ENCODE peak calls at places on chromosome 20, in eight cellular contexts. U is H7; X is AG04450; Z is PC-3; K is activated CD8-positive, alpha-beta T cell treated with anti-CD3 and anti-CD28 coated beads, Interleukin-2, amount 10 ng/mL, durations not matched to agents 7 days and 5 days; J is right atrium auricular region; C is stimulated activated CD4-positive, alpha-beta T cell treated with anti-CD3 and anti-CD28 coated beads, Interleukin-4, amount 100 ng/mL, for 24 hours; S is amygdala. A is an unnamed sample.

GRCh38 chr20:19338960-19339359 is 126.5 kb downstream of the SLC24A3 start:
- DNase-seq in J (no peak), U (no peak), K (no peak), C (no peak), X (no peak), S (no peak), Z (no peak), A (no peak)

GRCh38 chr20:32168184-32168910 is 39.2 kb downstream of the PLAGL2 start:
- DNase-seq in S (no peak), Z (no peak), X (no peak), K (no peak), J (no peak), U (peak), C (no peak), A (peak)

GRCh38 chr20:4508773-4509172 is 212.9 kb upstream of the PRND start:
- DNase-seq in X (no peak), Z (no peak), C (no peak), S (no peak), J (no peak), U (peak), K (no peak), A (no peak)

GRCh38 chr20:63495771-63496403 is 3.0 kb downstream of the EEF1A2 start:
- DNase-seq in X (no peak), J (no peak), C (peak), S (peak), K (peak), U (peak), Z (peak), A (peak)

GRCh38 chr20:12171927-12172581 is 254.4 kb downstream of the BTBD3 start:
- DNase-seq in K (no peak), Z (peak), U (no peak), S (no peak), C (no peak), X (peak), J (no peak), A (peak)

GRCh38 chr20:18794428-18794787 is 19.2 kb upstream of the SCP2D1 start:
- DNase-seq in J (no peak), C (no peak), U (no peak), X (no peak), Z (no peak), S (no peak), K (no peak), A (no peak)

GRCh38 chr20:59120491-59120890 is 43.1 kb upstream of the ZNF831 start:
- DNase-seq in Z (no peak), X (no peak), U (no peak), K (peak), S (no peak), C (peak), J (no peak), A (no peak)

GRCh38 chr20:8454137-8454712 is 322.2 kb downstream of the PLCB1 start:
- DNase-seq in C (peak), X (peak), J (no peak), Z (peak), S (no peak), K (no peak), U (peak), A (peak)

GRCh38 chr20:49210101-49210749 is 9.0 kb upstream of the DDX27 start:
- DNase-seq in U (no peak), C (no peak), X (no peak), J (no peak), S (no peak), K (no peak), Z (no peak), A (no peak)

GRCh38 chr20:13249118-13249859 is 28.2 kb downstream of the ISM1 start:
- DNase-seq in K (no peak), U (no peak), S (no peak), X (no peak), C (no peak), Z (no peak), J (no peak), A (no peak)

GRCh38 chr20:58883243-58883691 is 30.8 kb downstream of the GNAS start:
- DNase-seq in X (no peak), K (no peak), U (peak), Z (no peak), C (no peak), S (no peak), J (no peak), A (no peak)

GRCh38 chr20:11849270-11849920 is 68.3 kb upstream of the BTBD3 start:
- DNase-seq in Z (peak), K (no peak), S (no peak), C (no peak), J (no peak), X (no peak), U (no peak), A (peak)

GRCh38 chr20:58571942-58572666 is 56.9 kb upstream of the APCDD1L start:
- DNase-seq in J (no peak), K (no peak), U (no peak), S (no peak), X (peak), Z (peak), C (no peak), A (no peak)

GRCh38 chr20:41632896-41633295 is 14.7 kb upstream of the CHD6 start:
- DNase-seq in Z (no peak), K (no peak), X (no peak), U (no peak), J (no peak), S (no peak), C (no peak), A (no peak)

GRCh38 chr20:58553841-58554240 is 38.6 kb upstream of the APCDD1L start:
- DNase-seq in S (no peak), C (no peak), J (peak), X (peak), U (no peak), Z (no peak), K (no peak), A (no peak)

GRCh38 chr20:45959126-45959525 is 12.9 kb downstream of the ZNF335 start:
- DNase-seq in S (no peak), C (no peak), Z (no peak), X (no peak), J (no peak), K (no peak), U (no peak), A (no peak)

GRCh38 chr20:25025091-25025861 is 32.7 kb downstream of the ACSS1 start:
- DNase-seq in C (no peak), J (no peak), U (no peak), X (no peak), Z (no peak), S (no peak), K (no peak), A (no peak)

GRCh38 chr20:5120189-5120484 is 379 bp upstream of the PCNA start:
- DNase-seq in Z (no peak), U (no peak), J (no peak), X (no peak), K (no peak), C (no peak), S (no peak), A (no peak)

GRCh38 chr20:11274137-11274536 is 600.3 kb upstream of the JAG1 start:
- DNase-seq in Z (peak), K (no peak), X (peak), J (no peak), C (no peak), U (peak), S (no peak), A (peak)

GRCh38 chr20:64041040-64041780 is 5.2 kb downstream of the C20orf204 start:
- DNase-seq in X (no peak), S (no peak), U (peak), J (no peak), K (no peak), Z (no peak), C (no peak), A (no peak)

GRCh38 chr20:63238491-63239126 is 2.9 kb downstream of the BIRC7 start:
- DNase-seq in S (peak), J (no peak), U (no peak), C (no peak), X (no peak), K (no peak), Z (no peak), A (no peak)

GRCh38 chr20:51595744-51596143 is 53.2 kb upstream of the NFATC2 start:
- DNase-seq in S (no peak), K (no peak), X (no peak), C (no peak), J (no peak), Z (no peak), U (no peak), A (no peak)

GRCh38 chr20:38883081-38883980 is 42.9 kb upstream of the FAM83D start:
- DNase-seq in Z (no peak), X (no peak), S (peak), C (no peak), U (no peak), K (no peak), J (no peak), A (peak)

GRCh38 chr20:46118481-46119020 is 437 bp downstream of the CD40 start:
- DNase-seq in U (peak), K (no peak), J (peak), Z (no peak), S (no peak), C (peak), X (no peak), A (no peak)

GRCh38 chr20:56924976-56925695 is 296.0 kb downstream of the TFAP2C start:
- DNase-seq in U (peak), K (no peak), C (no peak), J (no peak), X (no peak), Z (no peak), S (peak), A (no peak)

GRCh38 chr20:20547221-20547875 is 165.1 kb downstream of the RALGAPA2 start:
- DNase-seq in S (no peak), X (peak), K (no peak), U (no peak), C (no peak), Z (peak), J (no peak), A (peak)

GRCh38 chr20:57662028-57662312 is 41.7 kb upstream of the ZBP1 start:
- DNase-seq in C (no peak), K (no peak), X (no peak), U (no peak), S (no peak), J (no peak), Z (no peak), A (no peak)

A was measured in MCF 10A.